ENCODE peak calls at places on chromosomes 12 and 14, in six cellular contexts. N is HepG2, M is K562, T is HCT116, J is GM12878, I is H1. U is an unnamed sample.

GRCh38 chr12:64893961-64894360 is 69.5 kb downstream of the TBC1D30 start:
- DNase-seq in I (no peak), J (no peak), M (no peak), T (no peak), N (no peak), U (peak)

GRCh38 chr12:113374823-113375428 is 16.5 kb downstream of the PLBD2 start:
- DNase-seq in J (no peak), I (no peak), N (no peak), M (no peak), T (no peak), U (no peak)

GRCh38 chr12:3671330-3672112 is 81.4 kb downstream of the CRACR2A start:
- DNase-seq in J (no peak), I (no peak), N (no peak), T (no peak), M (no peak), U (no peak)

GRCh38 chr14:61430066-61430757 is 108.8 kb downstream of the PRKCH start:
- DNase-seq in I (no peak), M (no peak), T (no peak), N (no peak), J (no peak), U (no peak)

GRCh38 chr14:73125169-73125588 is 11.1 kb upstream of the PSEN1 start:
- DNase-seq in M (no peak), I (no peak), N (no peak), T (no peak), J (no peak), U (no peak)

GRCh38 chr12:57033428-57033827 is 16.5 kb downstream of the MYO1A start:
- DNase-seq in J (no peak), M (no peak), N (no peak), T (no peak), I (no peak), U (no peak)

GRCh38 chr14:74429221-74429691 is 3.2 kb upstream of the SYNDIG1L start:
- DNase-seq in I (peak), M (no peak), J (no peak), T (no peak), N (no peak), U (no peak)

GRCh38 chr12:90262261-90262660 is 553.6 kb upstream of the ATP2B1 start:
- DNase-seq in T (no peak), I (no peak), N (no peak), M (no peak), J (no peak), U (no peak)

GRCh38 chr14:102539544-102540309 is 30.2 kb upstream of the ANKRD9 start:
- DNase-seq in N (peak), M (peak), I (no peak), T (no peak), J (no peak), U (no peak)

GRCh38 chr14:84468153-84468552 is 1061.8 kb upstream of the FLRT2 start:
- DNase-seq in T (no peak), M (no peak), N (no peak), I (no peak), J (no peak), U (no peak)

GRCh38 chr12:62730649-62731377 is 204.1 kb downstream of the PPM1H start:
- DNase-seq in M (no peak), N (no peak), J (no peak), I (no peak), T (no peak), U (no peak)

GRCh38 chr14:32331227-32331597 is 2.1 kb downstream of the AKAP6 start:
- DNase-seq in J (no peak), T (no peak), N (no peak), M (peak), I (no peak), U (no peak)

DNA sequence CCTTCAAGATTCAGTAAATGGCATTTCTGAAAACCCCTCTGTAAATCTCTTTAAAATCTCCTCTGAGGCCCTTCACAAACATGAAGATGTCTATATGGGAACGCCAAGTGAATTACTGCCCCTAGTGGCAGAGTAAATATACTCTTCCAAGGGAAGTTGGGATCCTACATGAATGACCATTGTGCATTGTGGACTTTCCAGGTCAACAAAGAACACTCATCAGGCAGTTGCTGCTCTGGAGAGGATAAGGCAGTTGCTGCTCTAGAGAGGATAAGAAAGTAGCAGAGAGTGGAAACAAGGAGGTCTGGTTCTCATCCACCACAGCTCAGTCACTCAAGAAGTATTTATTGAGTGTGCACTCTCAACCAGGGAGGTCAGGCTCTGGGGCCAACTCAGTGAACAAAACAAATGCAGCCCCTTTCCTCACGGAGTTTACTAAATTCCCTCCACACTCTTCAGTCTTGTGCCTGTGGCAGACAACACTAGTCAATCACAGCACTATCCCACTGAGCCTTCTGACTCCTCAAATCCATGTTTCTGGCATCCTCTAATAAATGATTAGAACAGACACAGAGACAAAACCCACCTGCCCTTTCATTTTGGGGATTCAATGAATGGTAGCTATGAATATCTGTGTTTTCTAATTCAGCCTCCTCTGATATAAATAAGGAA is 52.9 kb downstream of the SVOP start:
- DNase-seq in T (peak), M (peak), N (peak), I (no peak), J (no peak), U (no peak)
- TF ChIP-seq SIN3A in T (no peak), M (no peak), N (no peak), I (no peak), J (no peak), U (no peak)

DNA sequence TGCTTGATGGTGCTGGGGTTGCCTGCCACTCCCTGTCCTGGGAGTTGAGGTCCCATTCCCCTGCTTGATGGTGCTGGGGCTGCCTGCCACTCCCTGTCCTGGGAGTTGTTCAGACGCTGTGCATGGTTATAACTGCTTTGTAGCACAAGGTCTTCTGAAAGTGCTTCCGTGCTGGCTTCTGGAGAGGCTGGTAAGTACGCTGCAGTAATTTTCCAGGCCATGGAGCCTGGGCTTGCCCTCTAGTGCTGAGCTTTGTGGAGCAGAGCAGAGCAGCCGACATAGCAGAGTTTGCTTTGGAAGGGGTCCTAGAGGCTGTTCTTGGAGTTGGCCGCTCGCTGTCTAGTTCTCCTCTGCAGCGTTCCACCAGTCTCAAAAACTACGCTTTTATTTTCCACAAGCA is 6.3 kb downstream of the B4GALNT3 start:
- DNase-seq in I (no peak), M (no peak), N (no peak), T (no peak), J (no peak), U (no peak)
- TF ChIP-seq SIN3A in I (no peak), M (no peak), N (no peak), T (no peak), J (no peak), U (no peak)

GRCh38 chr14:105283899-105284298 is 16.9 kb downstream of the BRF1 start:
- DNase-seq in M (no peak), T (no peak), N (no peak), J (no peak), I (no peak), U (no peak)
- TF ChIP-seq SIN3A in M (no peak), T (no peak), N (no peak), J (no peak), I (no peak), U (no peak)

GRCh38 chr14:91059576-91060471 is 617 bp downstream of the RPS6KA5 start:
- DNase-seq in J (no peak), T (no peak), I (peak), M (peak), N (peak), U (no peak)
- TF ChIP-seq SIN3A in J (no peak), T (peak), I (peak), M (peak), N (no peak), U (peak)

DNA sequence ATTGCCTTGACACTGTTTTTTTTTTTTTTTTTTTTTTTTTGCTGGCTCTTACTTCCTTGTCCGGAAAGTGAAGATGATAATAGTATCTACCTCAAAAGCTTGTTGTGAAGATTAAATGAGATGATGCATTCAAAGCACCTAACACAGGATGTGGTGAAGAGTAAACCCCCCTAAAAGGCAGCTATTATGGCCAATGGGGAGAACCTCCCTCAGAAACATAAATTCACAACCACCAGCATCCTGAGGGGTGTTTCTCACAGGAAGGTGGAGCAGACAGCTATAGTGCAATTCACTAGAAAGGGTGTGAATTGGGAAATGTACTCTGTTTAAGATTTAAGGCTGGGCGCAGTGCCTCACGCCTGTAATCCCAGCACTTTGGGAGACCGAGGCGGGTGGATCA is 85.4 kb upstream of the CRY1 start:
- DNase-seq in J (no peak), N (no peak), M (no peak), T (no peak), I (no peak), U (no peak)
- TF ChIP-seq SIN3A in J (no peak), N (no peak), M (no peak), T (no peak), I (no peak), U (no peak)

GRCh38 chr12:120686151-120686689 is 729 bp upstream of the MLEC start:
- DNase-seq in T (peak), I (peak), M (peak), J (peak), N (peak), U (no peak)

GRCh38 chr12:120688527-120689071 is 1.6 kb downstream of the MLEC start:
- DNase-seq in M (peak), I (no peak), T (no peak), N (no peak), J (no peak), U (no peak)

GRCh38 chr12:120686690-120687569 is at the start of gene MLEC:
- DNase-seq in T (peak), J (peak), N (peak), I (peak), M (peak), U (peak)

GRCh38 chr12:120689397-120690082 is 2.6 kb downstream of the MLEC start:
- DNase-seq in I (no peak), M (no peak), T (no peak), J (no peak), N (peak), U (no peak)

DNA sequence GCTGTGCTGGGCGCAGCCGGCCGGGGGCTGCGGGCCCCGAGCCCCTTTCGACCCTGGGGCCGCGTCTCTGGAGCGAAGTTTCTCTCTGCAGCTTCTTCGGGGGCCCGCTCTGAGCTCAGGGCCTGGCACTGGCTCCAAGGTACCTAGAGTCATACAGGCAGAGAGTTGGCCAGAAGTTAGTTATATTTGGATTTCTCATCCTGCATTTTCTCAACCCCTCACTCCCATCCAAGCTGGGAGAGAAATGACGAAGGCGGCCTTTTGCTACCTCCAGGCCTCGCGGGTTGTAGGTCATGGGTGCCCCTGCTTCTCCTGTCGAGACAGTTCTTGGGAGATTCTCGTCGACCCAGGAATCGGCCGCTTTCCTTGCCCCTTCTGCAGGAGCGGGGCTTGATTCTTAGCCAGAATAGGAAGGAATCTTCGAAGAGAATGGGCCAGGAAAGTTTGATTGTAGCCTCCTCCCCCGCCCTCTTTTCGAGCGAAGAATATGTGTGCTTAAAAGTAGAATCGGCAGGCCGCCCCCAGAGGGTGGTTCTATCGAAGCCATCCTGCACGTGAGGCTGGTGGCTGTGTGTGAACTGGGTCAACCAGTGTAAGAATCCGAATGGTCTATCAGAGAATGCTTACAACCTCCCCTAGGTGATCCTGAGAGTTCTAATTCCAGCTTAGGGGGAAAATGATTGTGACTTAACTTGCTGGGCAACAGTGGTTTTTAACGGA is 781 bp downstream of the MLEC start:
- DNase-seq in M (peak), J (no peak), T (no peak), N (no peak), I (no peak), U (no peak)
- TF ChIP-seq SIN3A in M (no peak), J (no peak), T (no peak), N (no peak), I (no peak), U (peak)

GRCh38 chr12:63787306-63787705 is 7.6 kb downstream of the RXYLT1 start:
- DNase-seq in I (no peak), M (no peak), T (no peak), J (no peak), N (no peak), U (no peak)

GRCh38 chr12:63779498-63780481 is at the start of gene RXYLT1:
- DNase-seq in T (peak), I (peak), M (peak), J (peak), N (peak), U (no peak)

GRCh38 chr12:63782466-63782865 is 2.8 kb downstream of the RXYLT1 start:
- DNase-seq in N (no peak), T (no peak), M (no peak), J (no peak), I (no peak), U (no peak)
- TF ChIP-seq SIN3A in N (no peak), T (no peak), M (no peak), J (no peak), I (no peak), U (no peak)

GRCh38 chr12:122081108-122081696 is 2.6 kb downstream of the MLXIP start:
- DNase-seq in T (no peak), I (no peak), M (peak), J (no peak), N (no peak), U (no peak)

GRCh38 chr12:122079038-122079531 is 529 bp downstream of the MLXIP start:
- DNase-seq in T (no peak), N (no peak), J (no peak), I (no peak), M (peak), U (no peak)

GRCh38 chr12:122079532-122080081 is 1.1 kb downstream of the MLXIP start:
- DNase-seq in M (no peak), N (no peak), J (no peak), I (no peak), T (no peak), U (no peak)

GRCh38 chr12:122081697-122082221 is 3.2 kb downstream of the MLXIP start:
- DNase-seq in M (peak), I (no peak), T (no peak), J (peak), N (no peak), U (no peak)

DNA sequence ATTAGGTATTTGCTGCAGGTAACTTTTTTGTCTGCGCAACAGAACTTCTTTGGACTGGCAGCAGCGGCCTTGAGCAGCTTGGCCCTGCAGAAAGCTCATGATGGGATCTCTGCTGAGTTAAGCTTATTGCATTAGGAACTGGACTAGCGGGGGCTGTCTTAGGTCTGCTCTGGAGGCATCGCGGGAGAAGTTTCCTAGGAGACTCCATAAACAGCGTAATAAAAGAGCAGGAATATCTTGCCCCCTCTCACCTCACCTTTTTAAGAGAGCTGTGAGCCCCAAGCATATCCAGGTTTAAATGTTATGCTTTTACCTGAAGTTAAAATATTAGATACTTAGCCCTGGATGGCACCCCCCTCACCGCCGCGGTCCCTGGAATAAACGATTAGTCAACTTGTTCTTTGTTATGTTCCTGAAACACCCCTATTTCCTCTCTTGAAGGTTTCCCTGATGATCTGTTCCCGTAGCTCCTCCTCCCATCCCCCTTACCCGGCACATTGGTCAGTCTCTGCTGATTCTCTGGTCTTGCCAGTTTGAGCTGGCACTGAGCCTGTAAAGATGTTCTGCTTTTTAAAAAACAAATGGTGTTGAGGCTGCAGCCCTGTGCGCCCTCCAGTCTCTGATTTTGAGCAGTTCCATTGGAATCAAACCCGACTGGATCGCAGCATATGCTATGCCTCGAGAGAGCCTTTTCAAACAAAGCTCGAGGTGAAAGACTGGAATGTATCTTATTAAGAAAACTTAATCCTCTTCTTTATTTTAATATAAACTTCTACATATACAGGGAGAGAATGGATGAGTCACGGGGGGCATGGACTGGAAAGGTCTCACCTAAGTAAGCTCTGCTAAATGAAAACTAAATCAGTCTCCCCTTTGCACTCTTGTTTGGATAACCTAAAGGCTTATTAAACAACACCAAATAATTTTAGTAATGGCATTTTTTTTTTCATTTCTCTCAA is 1.9 kb downstream of the MLXIP start:
- DNase-seq in J (no peak), M (peak), I (no peak), T (no peak), N (no peak), U (no peak)
- TF ChIP-seq SIN3A in J (no peak), M (no peak), I (no peak), T (no peak), N (no peak), U (peak)

GRCh38 chr14:71437870-71438269 is 494.4 kb upstream of the RGS6 start:
- DNase-seq in M (no peak), T (no peak), J (no peak), N (no peak), I (no peak), U (peak)
- TF ChIP-seq SIN3A in M (no peak), T (no peak), J (no peak), N (no peak), I (no peak), U (no peak)